ENCODE peak calls at places on chromosome 7, in eight cellular contexts. C is transverse colon, H is breast epithelium, N is esophagus squamous epithelium, P is heart left ventricle, I is GM12891, U is HCT116, Y is adrenal gland. A is an unnamed sample.

GRCh38 chr7:155643804-155644177 is 670 bp upstream of the RBM33 start:
- DNase-seq in N (no peak), P (no peak), I (no peak), U (no peak), C (no peak), H (no peak), Y (peak), A (no peak)

GRCh38 chr7:7100432-7100849 is 81.9 kb upstream of the C1GALT1 start:
- DNase-seq in N (no peak), U (no peak), C (no peak), P (no peak), Y (no peak), I (no peak), H (no peak), A (no peak)

GRCh38 chr7:97499204-97499603 is 232.7 kb upstream of the TAC1 start:
- DNase-seq in N (no peak), Y (peak), U (peak), C (peak), P (no peak), I (peak), H (no peak), A (peak)

GRCh38 chr7:77651544-77652162 is 44.6 kb upstream of the RSBN1L start:
- DNase-seq in Y (peak), I (peak), P (no peak), H (no peak), U (peak), N (no peak), C (no peak), A (no peak)

GRCh38 chr7:77383333-77383740 is 32.8 kb downstream of the GSAP start:
- DNase-seq in I (no peak), P (no peak), N (no peak), C (no peak), U (no peak), H (no peak), Y (no peak), A (no peak)

GRCh38 chr7:7424151-7424873 is 111.4 kb downstream of the COL28A1 start:
- DNase-seq in I (peak), Y (peak), C (peak), P (peak), N (no peak), U (peak), H (no peak), A (peak)

GRCh38 chr7:27101188-27101905 is 1.1 kb downstream of the HOXA2 start:
- DNase-seq in Y (no peak), I (no peak), N (no peak), H (no peak), P (no peak), C (no peak), U (no peak), A (no peak)

GRCh38 chr7:90677742-90678439 is 81.8 kb downstream of the CDK14 start:
- DNase-seq in Y (no peak), H (no peak), N (no peak), C (no peak), P (no peak), U (no peak), I (no peak), A (no peak)

GRCh38 chr7:2698581-2699288 is 10.7 kb downstream of the AMZ1 start:
- DNase-seq in N (no peak), H (no peak), Y (no peak), C (no peak), I (peak), U (no peak), P (no peak), A (no peak)

GRCh38 chr7:117230276-117231046 is 92.4 kb downstream of the WNT2 start:
- DNase-seq in H (no peak), P (no peak), C (no peak), Y (no peak), N (no peak), I (no peak), U (no peak), A (no peak)

GRCh38 chr7:86939197-86939814 is 120.1 kb downstream of the ELAPOR2 start:
- DNase-seq in C (peak), P (no peak), I (no peak), Y (peak), N (no peak), H (no peak), U (peak), A (no peak)

GRCh38 chr7:82257118-82257695 is 186.4 kb downstream of the CACNA2D1 start:
- DNase-seq in I (no peak), U (no peak), C (no peak), Y (no peak), P (no peak), N (no peak), H (no peak), A (no peak)

GRCh38 chr7:93920496-93921189 is 892 bp upstream of the GNG11 start:
- DNase-seq in N (no peak), P (no peak), Y (no peak), H (no peak), I (no peak), U (no peak), C (no peak), A (no peak)

GRCh38 chr7:90777075-90777864 is 181.1 kb downstream of the CDK14 start:
- DNase-seq in N (no peak), P (peak), Y (no peak), C (no peak), I (no peak), U (no peak), H (no peak), A (no peak)

GRCh38 chr7:79453558-79454324 is at the start of gene MAGI2:
- DNase-seq in U (no peak), Y (peak), H (peak), I (no peak), C (peak), N (peak), P (peak), A (peak)

GRCh38 chr7:155001756-155002410 is 1.0 kb downstream of the PAXIP1 start:
- DNase-seq in U (no peak), I (no peak), Y (no peak), C (no peak), P (no peak), H (no peak), N (no peak), A (peak)

GRCh38 chr7:111145472-111145871 is 54.5 kb downstream of the LRRN3 start:
- DNase-seq in P (no peak), C (no peak), U (no peak), N (no peak), Y (peak), I (no peak), H (no peak), A (no peak)

GRCh38 chr7:110442386-110442837 is 648.5 kb upstream of the LRRN3 start:
- DNase-seq in C (no peak), Y (peak), U (peak), P (no peak), I (peak), H (peak), N (no peak), A (peak)

DNA sequence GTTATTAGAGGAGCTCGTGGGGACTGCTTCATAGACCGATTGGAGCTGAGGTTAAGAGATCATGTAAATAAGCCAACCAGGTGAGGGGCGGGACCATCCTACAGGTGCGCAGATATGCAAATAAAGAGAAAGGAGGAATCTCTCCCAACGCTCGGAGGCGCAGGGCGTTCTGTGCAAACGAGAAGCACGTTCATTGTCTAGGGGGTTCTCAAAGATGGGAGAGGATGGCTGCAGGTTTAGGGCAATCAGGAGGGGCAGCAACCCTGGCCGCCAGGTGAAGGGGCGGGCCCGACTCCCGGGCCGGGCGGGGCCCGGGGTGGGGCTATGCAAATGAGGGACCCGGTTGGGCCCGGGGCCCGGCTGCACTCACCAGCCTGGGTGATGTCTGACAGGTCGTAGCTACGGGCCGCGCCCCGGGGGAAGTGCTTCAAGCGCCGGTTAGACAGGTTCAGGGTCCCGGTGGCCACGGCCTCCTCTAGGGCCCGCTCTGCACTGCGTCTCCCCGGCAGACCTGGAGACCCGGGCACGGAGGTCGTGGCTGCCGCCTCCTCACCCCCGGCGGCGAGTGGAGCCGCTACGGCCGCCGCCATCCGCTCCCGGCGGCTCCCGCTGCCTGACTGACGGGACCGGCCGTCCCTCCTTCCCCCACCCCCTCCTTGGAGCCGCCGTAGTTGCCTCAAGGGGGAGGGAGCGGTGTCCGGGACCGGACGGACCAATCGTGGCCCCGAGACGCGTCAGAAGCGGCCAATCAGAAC is at the start of gene LRCH4:
- DNase-seq in Y (peak), I (no peak), H (peak), N (no peak), P (peak), U (no peak), C (peak), A (no peak)
- TF ChIP-seq POLR2A in Y (peak), I (peak), H (peak), N (peak), P (peak), U (peak), C (peak), A (peak)

GRCh38 chr7:47602272-47603004 is 20.5 kb upstream of the TNS3 start:
- DNase-seq in I (no peak), C (no peak), P (no peak), H (no peak), U (no peak), Y (no peak), N (no peak), A (no peak)

GRCh38 chr7:47601881-47602249 is 20.0 kb upstream of the TNS3 start:
- DNase-seq in U (no peak), H (no peak), Y (no peak), P (no peak), N (no peak), C (no peak), I (no peak), A (no peak)

GRCh38 chr7:47601119-47601880 is 19.4 kb upstream of the TNS3 start:
- DNase-seq in P (no peak), U (no peak), C (no peak), Y (no peak), N (no peak), H (no peak), I (no peak), A (peak)

GRCh38 chr7:47597379-47597778 is 15.5 kb upstream of the TNS3 start:
- DNase-seq in N (no peak), Y (no peak), I (no peak), P (no peak), C (no peak), U (no peak), H (no peak), A (no peak)

GRCh38 chr7:47600199-47601118 is 18.5 kb upstream of the TNS3 start:
- DNase-seq in Y (peak), I (no peak), N (no peak), P (no peak), U (no peak), C (no peak), H (no peak), A (peak)
- TF ChIP-seq POLR2A in Y (no peak), I (no peak), N (no peak), P (no peak), U (no peak), C (no peak), H (no peak), A (peak)

GRCh38 chr7:130875265-130875741 is 141.3 kb upstream of the KLF14 start:
- DNase-seq in I (peak), C (peak), H (no peak), U (no peak), Y (peak), P (peak), N (no peak), A (no peak)
- TF ChIP-seq POLR2A in I (no peak), C (no peak), H (no peak), U (no peak), Y (no peak), P (no peak), N (no peak), A (no peak)

GRCh38 chr7:519429-519973 is at the start of gene PDGFA:
- DNase-seq in C (no peak), H (no peak), Y (peak), N (no peak), U (no peak), P (peak), I (no peak), A (peak)
- TF ChIP-seq POLR2A in C (no peak), H (no peak), Y (no peak), N (no peak), U (no peak), P (no peak), I (no peak), A (peak)

DNA sequence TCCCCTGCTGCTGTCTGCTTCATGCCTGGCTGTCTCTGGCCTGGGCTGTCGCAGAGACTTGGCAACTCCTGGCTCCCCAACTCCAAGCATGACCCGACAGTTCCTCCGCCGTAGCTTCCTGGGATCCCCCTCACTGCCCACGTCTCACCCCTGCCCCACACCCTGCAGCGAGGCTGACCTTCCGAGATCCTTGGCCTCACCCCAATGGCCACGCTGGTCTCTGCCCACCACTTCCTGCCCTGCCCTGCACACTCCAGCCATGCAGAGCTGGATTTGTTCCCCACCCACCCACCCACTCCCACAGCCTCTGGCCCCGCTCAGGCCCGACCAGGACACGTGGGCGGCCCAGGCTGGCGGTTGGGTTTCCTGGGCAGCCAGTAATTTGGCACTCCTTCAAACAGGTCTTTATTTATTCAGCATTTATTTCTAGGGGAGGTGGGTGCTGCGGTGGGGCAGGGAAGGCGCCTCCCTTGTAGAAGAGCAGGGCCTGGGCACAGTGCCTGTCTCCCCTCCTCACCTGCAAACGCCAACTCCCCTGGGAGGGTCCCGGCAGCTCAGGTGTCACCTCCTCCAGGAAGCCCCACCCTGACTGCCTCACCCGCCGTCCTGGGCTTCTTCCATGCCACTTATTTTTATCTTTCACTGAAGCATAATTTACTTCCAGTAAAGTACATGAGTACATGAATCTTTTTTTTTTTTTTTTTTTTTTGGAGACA is 25.5 kb downstream of the GTF2IRD1 start:
- DNase-seq in I (no peak), Y (peak), P (peak), U (no peak), H (no peak), N (no peak), C (peak), A (no peak)
- TF ChIP-seq POLR2A in I (no peak), Y (no peak), P (no peak), U (no peak), H (no peak), N (no peak), C (no peak), A (no peak)

GRCh38 chr7:142945001-142945400 is 5.7 kb downstream of the LLCFC1 start:
- DNase-seq in H (no peak), N (no peak), U (no peak), Y (no peak), C (no peak), P (no peak), I (no peak), A (no peak)
- TF ChIP-seq POLR2A in H (no peak), N (no peak), U (no peak), Y (no peak), C (no peak), P (no peak), I (no peak), A (no peak)